ENCODE peak calls at places on chromosomes 2 and 18, in nine cellular contexts. G is HCT116, Y is testis, A is HAP-1, C is WERI-Rb-1, Q is cardiac muscle cell, V is neural progenitor cell, W is prostate gland, U is IMR-90. O is an unnamed sample.

GRCh38 chr2:222797308-222797707 is 63.5 kb upstream of the ACSL3 start:
- DNase-seq in V (no peak), G (no peak), U (peak; percentile 34), C (no peak), Y (no peak), W (no peak), Q (peak; percentile 60), A (no peak), O (no peak)

GRCh38 chr2:111200333-111200879 is 79.7 kb downstream of the BCL2L11 start:
- DNase-seq in G (no peak), Y (no peak), V (peak; percentile 26), A (no peak), C (no peak), W (no peak), Q (no peak), U (no peak), O (no peak)

GRCh38 chr2:58194451-58194850 is 46.7 kb downstream of the FANCL start:
- DNase-seq in W (no peak), Y (no peak), V (no peak), U (no peak), A (no peak), C (no peak), G (no peak), Q (no peak), O (no peak)

GRCh38 chr18:44884446-44884845 is 203.8 kb downstream of the SETBP1 start:
- DNase-seq in A (no peak), U (no peak), W (no peak), V (no peak), C (no peak), G (no peak), Y (no peak), Q (no peak), O (no peak)

GRCh38 chr2:153880926-153881325 is 9.2 kb downstream of the GALNT13 start:
- DNase-seq in Q (no peak), U (no peak), W (no peak), C (no peak), V (no peak), G (no peak), A (no peak), Y (no peak), O (no peak)

GRCh38 chr18:5107990-5108389 is 89.1 kb downstream of the AKAIN1 start:
- DNase-seq in Q (no peak), V (peak; percentile 33), W (no peak), C (no peak), G (no peak), U (no peak), A (no peak), Y (no peak), O (no peak)

GRCh38 chr2:149612122-149612521 is 24.5 kb upstream of the MMADHC start:
- DNase-seq in Q (peak; percentile 70), A (no peak), C (no peak), G (no peak), U (peak; percentile 53), W (peak; percentile 12), Y (no peak), V (no peak), O (no peak)

GRCh38 chr18:9418047-9418690 is 57.1 kb upstream of the RALBP1 start:
- DNase-seq in Y (no peak), G (no peak), U (no peak), Q (no peak), C (no peak), A (no peak), W (no peak), V (no peak), O (no peak)

GRCh38 chr2:30218814-30219213 is 12.5 kb upstream of the LBH start:
- DNase-seq in U (no peak), C (no peak), V (no peak), W (no peak), Y (no peak), A (no peak), Q (no peak), G (peak; percentile 92), O (no peak)

GRCh38 chr2:203811491-203812221 is 55.9 kb upstream of the CTLA4 start:
- DNase-seq in A (no peak), C (no peak), W (no peak), Q (peak; percentile 84), V (no peak), U (peak; percentile 92), Y (peak; percentile 49), G (peak; percentile 62), O (peak; percentile 79)

GRCh38 chr2:181844551-181845290 is 46.8 kb upstream of the ITPRID2 start:
- DNase-seq in U (no peak), W (no peak), Q (no peak), A (no peak), Y (no peak), G (no peak), V (no peak), C (no peak), O (no peak)

GRCh38 chr18:12748671-12749070 is 45.8 kb downstream of the PSMG2 start:
- DNase-seq in V (no peak), Y (no peak), W (no peak), U (peak; percentile 23), C (no peak), G (no peak), A (no peak), Q (no peak), O (no peak)

GRCh38 chr2:9771481-9772017 is 71.7 kb upstream of the TAF1B start:
- DNase-seq in Q (peak; percentile 77), W (no peak), C (peak; percentile 56), Y (peak; percentile 80), U (peak; percentile 80), V (peak; percentile 56), G (no peak), A (peak; percentile 36), O (peak; percentile 42)

GRCh38 chr18:59416818-59417217 is 57.8 kb upstream of the LMAN1 start:
- DNase-seq in G (no peak), U (peak; percentile 13), W (no peak), V (no peak), Y (no peak), Q (peak; percentile 10), A (no peak), C (no peak), O (no peak)

GRCh38 chr2:164538250-164538866 is 82.9 kb downstream of the GRB14 start:
- DNase-seq in A (peak; percentile 21), V (peak; percentile 62), C (peak; percentile 13), W (no peak), Y (no peak), Q (peak; percentile 58), U (peak; percentile 29), G (peak; percentile 7), O (no peak)

GRCh38 chr2:39780825-39781600 is 2.0 kb upstream of the THUMPD2 start:
- DNase-seq in Y (peak; percentile 26), W (no peak), A (no peak), V (no peak), G (no peak), Q (no peak), C (no peak), U (no peak), O (peak; percentile 42)
- H3K4me3 ChIP-seq in Y (no peak overlapping the region), W (no peak overlapping the region), A (no peak overlapping the region), V (no peak overlapping the region), G (no peak overlapping the region), Q (no peak overlapping the region), C (no peak overlapping the region), U (no peak overlapping the region), O (no peak overlapping the region)

DNA sequence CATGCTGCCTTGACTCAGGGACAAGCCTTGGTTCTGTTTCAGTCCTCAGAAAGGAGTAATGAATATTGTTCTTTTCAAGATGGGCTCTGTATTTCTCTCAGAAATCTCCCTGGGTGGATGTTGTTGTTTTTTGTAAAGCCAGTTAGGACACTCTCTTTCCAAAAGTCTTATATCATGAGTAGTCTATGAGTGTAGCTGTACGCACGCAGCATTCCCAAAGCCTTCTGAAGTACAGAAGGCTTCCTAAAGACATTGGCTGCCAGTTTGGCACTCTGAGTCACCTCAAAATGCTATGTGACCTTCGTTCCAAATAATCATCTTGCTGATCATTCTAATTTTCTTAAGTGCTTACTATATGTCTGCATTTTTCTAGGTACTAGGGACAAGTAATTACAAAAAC is 16.7 kb upstream of the GTF2A1L start:
- DNase-seq in C (no peak), A (no peak), Y (no peak), Q (peak; percentile 60), U (peak; percentile 87), W (no peak), V (no peak), G (no peak), O (no peak)
- H3K9me3 ChIP-seq in C (peaks cover 2% of the 10 kb centered on the region), A (no peaks in the 10 kb centered on the region), Y (no peaks in the 10 kb centered on the region), Q (no peaks in the 10 kb centered on the region), U (no peaks in the 10 kb centered on the region), W (no peaks in the 10 kb centered on the region), V (no peaks in the 10 kb centered on the region), G (no peaks in the 10 kb centered on the region), O (no peaks in the 10 kb centered on the region)

DNA sequence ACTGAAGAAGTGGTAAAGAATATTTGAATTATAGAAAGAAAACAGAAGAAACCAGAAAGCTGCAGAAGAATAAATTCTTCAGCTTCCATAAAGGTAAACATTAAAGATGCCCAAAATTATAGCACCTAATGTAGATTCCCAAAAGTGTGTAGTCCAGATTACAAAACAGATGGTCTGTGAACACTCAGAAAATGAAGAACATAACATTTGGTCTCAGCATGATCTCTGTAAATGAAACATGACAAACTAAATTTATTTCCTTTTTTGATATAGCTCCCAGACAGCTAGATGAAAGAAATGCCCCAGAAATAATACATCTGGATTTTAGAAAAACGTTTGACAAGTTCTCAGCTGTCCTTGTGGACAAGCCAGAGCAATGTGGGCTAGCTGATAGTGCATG is 794.2 kb upstream of the NXPH2 start:
- DNase-seq in V (no peak), C (no peak), Y (no peak), G (no peak), U (no peak), Q (no peak), A (no peak), W (no peak), O (no peak)
- H3K36me3 ChIP-seq in V (no peaks in the 10 kb centered on the region), C (no peaks in the 10 kb centered on the region), Y (no peaks in the 10 kb centered on the region), G (no peaks in the 10 kb centered on the region), U (no peaks in the 10 kb centered on the region), Q (no peaks in the 10 kb centered on the region), A (no peaks in the 10 kb centered on the region), W (no peaks in the 10 kb centered on the region), O (no peaks in the 10 kb centered on the region)

GRCh38 chr2:216594081-216594480 is 39.1 kb upstream of the IGFBP2 start:
- DNase-seq in G (no peak), C (no peak), Q (no peak), W (no peak), A (no peak), Y (no peak), V (no peak), U (no peak), O (no peak)

GRCh38 chr2:216591480-216591879 is 41.7 kb upstream of the IGFBP2 start:
- DNase-seq in U (no peak), G (no peak), W (no peak), C (no peak), A (no peak), V (no peak), Q (no peak), Y (no peak), O (no peak)

GRCh38 chr2:216601632-216602409 is 31.4 kb upstream of the IGFBP2 start:
- DNase-seq in V (no peak), Q (no peak), U (no peak), G (no peak), C (no peak), A (no peak), Y (no peak), W (no peak), O (no peak)

GRCh38 chr2:216596234-216596985 is 36.8 kb upstream of the IGFBP2 start:
- DNase-seq in G (no peak), C (no peak), V (no peak), U (peak; percentile 87), A (no peak), Y (no peak), Q (peak; percentile 84), W (no peak), O (peak; percentile 77)

GRCh38 chr2:216596986-216597509 is 36.2 kb upstream of the IGFBP2 start:
- DNase-seq in C (peak; percentile 71), W (no peak), Y (no peak), V (no peak), G (no peak), Q (peak; percentile 23), U (no peak), A (peak; percentile 15), O (peak; percentile 33)
- H3K4me3 ChIP-seq in C (no peak overlapping the region), W (no peak overlapping the region), Y (no peak overlapping the region), V (no peak overlapping the region), G (no peak overlapping the region), Q (no peak overlapping the region), U (no peak overlapping the region), A (no peak overlapping the region), O (no peak overlapping the region)